ENCODE peak calls at places on chromosomes 3 and 15, in four cellular contexts. U is stimulated activated CD8-positive, alpha-beta memory T cell treated with anti-CD3 and anti-CD28 coated beads, Interleukin-4, amount 100 ng/mL, for 4 hours; R is HFFc6; Y is CD4-positive, CD25-positive, alpha-beta regulatory T cell. Z is an unnamed sample.

GRCh38 chr15:61275901-61276300 is 46.8 kb upstream of the RORA start:
- DNase-seq in U (no peak), R (no peak), Y (no peak), Z (no peak)

GRCh38 chr3:175489406-175489805 is 630.3 kb downstream of the NAALADL2 start:
- DNase-seq in U (no peak), R (no peak), Y (no peak), Z (no peak)

GRCh38 chr3:5013021-5013906 is 34.0 kb downstream of the BHLHE40 start:
- DNase-seq in U (no peak), R (no peak), Y (no peak), Z (no peak)

GRCh38 chr3:169562988-169563774 is 100.3 kb downstream of the MECOM start:
- DNase-seq in U (no peak), R (no peak), Y (peak; percentile 11), Z (no peak)

GRCh38 chr3:15713364-15713763 is 84.4 kb downstream of the ANKRD28 start:
- DNase-seq in U (no peak), R (no peak), Y (no peak), Z (no peak)

GRCh38 chr3:171044384-171044783 is 17.9 kb upstream of the SLC2A2 start:
- DNase-seq in U (no peak), R (no peak), Y (no peak), Z (no peak)

GRCh38 chr3:51739100-51739499 is 32.2 kb downstream of the GRM2 start:
- DNase-seq in U (no peak), R (no peak), Y (no peak), Z (no peak)

GRCh38 chr3:106795553-106795952 is 581.7 kb upstream of the CCDC54 start:
- DNase-seq in U (no peak), R (no peak), Y (no peak), Z (no peak)

GRCh38 chr3:60262546-60262945 is 988.7 kb downstream of the FHIT start:
- DNase-seq in U (no peak), R (no peak), Y (no peak), Z (no peak)

GRCh38 chr15:88247914-88248313 is 8.6 kb downstream of the NTRK3 start:
- DNase-seq in U (no peak), R (no peak), Y (no peak), Z (no peak)

GRCh38 chr3:31839144-31839917 is 141.7 kb downstream of the OSBPL10 start:
- DNase-seq in U (no peak), R (no peak), Y (no peak), Z (no peak)

Z was measured in cortex of kidney.